ENCODE peak calls at places on chromosomes 12 and 14, in nine cellular contexts. Z, Q, O, R, A, D, Y, T and G are unnamed samples.

GRCh38 chr14:100307215-100308111 is 1.2 kb upstream of the SLC25A29 start:
- DNase-seq in Z (no peak), Q (no peak), O (no peak), R (peak), A (no peak), D (no peak), Y (no peak), T (peak), G (peak)

GRCh38 chr12:6392499-6392898 is 8.5 kb downstream of the LTBR start:
- DNase-seq in Z (no peak), Q (no peak), O (no peak), R (no peak), A (no peak), D (peak), Y (no peak), T (no peak), G (no peak)

GRCh38 chr12:18431776-18432175 is 170.5 kb downstream of the PIK3C2G start:
- DNase-seq in Z (no peak), Q (no peak), O (no peak), R (no peak), A (no peak), D (no peak), Y (no peak), T (no peak), G (no peak)

GRCh38 chr12:124716208-124717141 is 147.2 kb downstream of the SCARB1 start:
- DNase-seq in Z (no peak), Q (no peak), O (no peak), R (peak), A (no peak), D (no peak), Y (no peak), T (no peak), G (no peak)

GRCh38 chr12:12209043-12209442 is 57.8 kb downstream of the LRP6 start:
- DNase-seq in Z (no peak), Q (no peak), O (no peak), R (no peak), A (no peak), D (no peak), Y (no peak), T (no peak), G (no peak)

GRCh38 chr14:82905762-82906161 is 1372.1 kb upstream of the SEL1L start:
- DNase-seq in Z (no peak), Q (no peak), O (no peak), R (no peak), A (no peak), D (no peak), Y (no peak), T (no peak), G (no peak)

GRCh38 chr12:75452675-75453330 is 27.8 kb upstream of the GLIPR1 start:
- DNase-seq in Z (no peak), Q (no peak), O (no peak), R (no peak), A (no peak), D (no peak), Y (no peak), T (no peak), G (no peak)

GRCh38 chr12:131163189-131163738 is 209.6 kb downstream of the ADGRD1 start:
- DNase-seq in Z (no peak), Q (no peak), O (no peak), R (no peak), A (no peak), D (no peak), Y (no peak), T (no peak), G (no peak)

GRCh38 chr12:114013601-114014345 is 47.6 kb upstream of the RBM19 start:
- DNase-seq in Z (no peak), Q (no peak), O (peak), R (no peak), A (no peak), D (no peak), Y (peak), T (peak), G (no peak)

GRCh38 chr14:60632777-60633176 is 16.5 kb downstream of the SIX1 start:
- DNase-seq in Z (no peak), Q (no peak), O (no peak), R (no peak), A (no peak), D (no peak), Y (no peak), T (no peak), G (no peak)

GRCh38 chr12:3350432-3350831 is 140.6 kb upstream of the PRMT8 start:
- DNase-seq in Z (no peak), Q (no peak), O (no peak), R (no peak), A (no peak), D (no peak), Y (no peak), T (no peak), G (no peak)

GRCh38 chr14:52365071-52365470 is 51.0 kb downstream of the PTGER2 start:
- DNase-seq in Z (no peak), Q (no peak), O (no peak), R (no peak), A (no peak), D (no peak), Y (no peak), T (no peak), G (no peak)

GRCh38 chr14:100303179-100303578 is 3.1 kb downstream of the SLC25A29 start:
- DNase-seq in Z (no peak), Q (no peak), O (no peak), R (no peak), A (no peak), D (no peak), Y (peak), T (peak), G (no peak)

GRCh38 chr12:56004211-56004610 is 7.1 kb downstream of the SUOX start:
- DNase-seq in Z (no peak), Q (no peak), O (no peak), R (no peak), A (no peak), D (no peak), Y (no peak), T (no peak), G (no peak)

GRCh38 chr12:61452076-61452475 is 808.1 kb upstream of the USP15 start:
- DNase-seq in Z (no peak), Q (no peak), O (no peak), R (no peak), A (no peak), D (no peak), Y (no peak), T (peak), G (no peak)

GRCh38 chr12:5232826-5233500 is 189.3 kb downstream of the KCNA5 start:
- DNase-seq in Z (no peak), Q (no peak), O (no peak), R (no peak), A (no peak), D (no peak), Y (no peak), T (no peak), G (no peak)

GRCh38 chr14:99378782-99379214 is 101.9 kb downstream of the SETD3 start:
- DNase-seq in Z (no peak), Q (no peak), O (no peak), R (no peak), A (no peak), D (no peak), Y (no peak), T (no peak), G (no peak)

GRCh38 chr14:26597136-26598080 is at the start of gene NOVA1:
- DNase-seq in Z (no peak), Q (peak), O (peak), R (peak), A (peak), D (peak), Y (no peak), T (peak), G (peak)

GRCh38 chr12:94616217-94616729 is 34.1 kb downstream of the TMCC3 start:
- DNase-seq in Z (no peak), Q (peak), O (no peak), R (no peak), A (no peak), D (peak), Y (no peak), T (peak), G (no peak)

DNA sequence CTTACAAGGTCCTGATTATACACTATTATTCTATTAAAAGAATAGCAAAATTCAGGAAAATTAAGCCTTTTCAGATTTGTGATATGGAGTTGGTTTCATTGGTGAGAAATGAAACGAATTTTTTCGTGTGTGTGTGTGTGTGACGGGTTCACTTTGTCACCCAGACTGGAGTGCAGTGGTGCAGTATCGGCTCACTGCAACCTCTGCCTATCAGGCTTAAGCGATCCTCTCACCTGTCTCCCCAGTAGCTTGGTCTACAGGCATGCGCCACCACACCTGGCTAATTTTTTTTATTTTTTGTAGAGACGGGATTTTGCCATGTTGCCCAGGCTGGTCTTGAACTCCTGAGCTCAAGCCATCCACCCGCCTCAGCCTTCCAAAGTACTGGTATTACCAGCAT is 9.7 kb downstream of the PCBP2 start:
- DNase-seq in Z (no peak), Q (no peak), O (no peak), R (no peak), A (no peak), D (no peak), Y (no peak), T (no peak), G (no peak)
- H3K27ac ChIP-seq in Z (no peak), Q (peak), O (peak), R (no peak), A (no peak), D (no peak), Y (no peak), T (peak), G (no peak)

GRCh38 chr12:52912711-52913423 is 8.0 kb upstream of the KRT8 start:
- DNase-seq in Z (no peak), Q (no peak), O (no peak), R (no peak), A (no peak), D (no peak), Y (no peak), T (no peak), G (no peak)
- H3K27ac ChIP-seq in Z (no peak), Q (no peak), O (no peak), R (no peak), A (no peak), D (no peak), Y (no peak), T (no peak), G (no peak)

GRCh38 chr14:61724133-61724532 is 28.8 kb downstream of the HIF1A start:
- DNase-seq in Z (no peak), Q (no peak), O (no peak), R (no peak), A (no peak), D (no peak), Y (no peak), T (no peak), G (no peak)
- H3K27ac ChIP-seq in Z (no peak), Q (no peak), O (no peak), R (no peak), A (no peak), D (no peak), Y (no peak), T (no peak), G (no peak)

GRCh38 chr14:23953464-23954278 is at the start of gene DHRS4:
- DNase-seq in Z (peak), Q (peak), O (peak), R (peak), A (peak), D (peak), Y (peak), T (peak), G (peak)

GRCh38 chr14:23951590-23952143 is 1.9 kb upstream of the DHRS4 start:
- DNase-seq in Z (no peak), Q (no peak), O (no peak), R (no peak), A (no peak), D (no peak), Y (no peak), T (peak), G (peak)

GRCh38 chr14:23950411-23951135 is 3.0 kb upstream of the DHRS4 start:
- DNase-seq in Z (no peak), Q (no peak), O (no peak), R (no peak), A (no peak), D (no peak), Y (no peak), T (no peak), G (no peak)
- H3K27ac ChIP-seq in Z (no peak), Q (no peak), O (no peak), R (no peak), A (no peak), D (no peak), Y (no peak), T (no peak), G (no peak)

GRCh38 chr12:22626429-22626828 is 1.5 kb downstream of the ETNK1 start:
- DNase-seq in Z (no peak), Q (no peak), O (no peak), R (no peak), A (no peak), D (no peak), Y (peak), T (no peak), G (no peak)

GRCh38 chr12:22625671-22626251 is 790 bp downstream of the ETNK1 start:
- DNase-seq in Z (peak), Q (no peak), O (peak), R (no peak), A (no peak), D (peak), Y (peak), T (peak), G (peak)

GRCh38 chr12:22624908-22625646 is at the start of gene ETNK1:
- DNase-seq in Z (peak), Q (peak), O (peak), R (peak), A (peak), D (peak), Y (peak), T (peak), G (peak)

GRCh38 chr12:22628228-22628627 is 3.3 kb downstream of the ETNK1 start:
- DNase-seq in Z (no peak), Q (no peak), O (no peak), R (no peak), A (no peak), D (no peak), Y (no peak), T (no peak), G (no peak)

GRCh38 chr12:22627351-22627750 is 2.4 kb downstream of the ETNK1 start:
- DNase-seq in Z (no peak), Q (no peak), O (no peak), R (no peak), A (no peak), D (no peak), Y (peak), T (no peak), G (no peak)
- H3K27ac ChIP-seq in Z (no peak), Q (peak), O (no peak), R (peak), A (no peak), D (peak), Y (no peak), T (no peak), G (no peak)

DNA sequence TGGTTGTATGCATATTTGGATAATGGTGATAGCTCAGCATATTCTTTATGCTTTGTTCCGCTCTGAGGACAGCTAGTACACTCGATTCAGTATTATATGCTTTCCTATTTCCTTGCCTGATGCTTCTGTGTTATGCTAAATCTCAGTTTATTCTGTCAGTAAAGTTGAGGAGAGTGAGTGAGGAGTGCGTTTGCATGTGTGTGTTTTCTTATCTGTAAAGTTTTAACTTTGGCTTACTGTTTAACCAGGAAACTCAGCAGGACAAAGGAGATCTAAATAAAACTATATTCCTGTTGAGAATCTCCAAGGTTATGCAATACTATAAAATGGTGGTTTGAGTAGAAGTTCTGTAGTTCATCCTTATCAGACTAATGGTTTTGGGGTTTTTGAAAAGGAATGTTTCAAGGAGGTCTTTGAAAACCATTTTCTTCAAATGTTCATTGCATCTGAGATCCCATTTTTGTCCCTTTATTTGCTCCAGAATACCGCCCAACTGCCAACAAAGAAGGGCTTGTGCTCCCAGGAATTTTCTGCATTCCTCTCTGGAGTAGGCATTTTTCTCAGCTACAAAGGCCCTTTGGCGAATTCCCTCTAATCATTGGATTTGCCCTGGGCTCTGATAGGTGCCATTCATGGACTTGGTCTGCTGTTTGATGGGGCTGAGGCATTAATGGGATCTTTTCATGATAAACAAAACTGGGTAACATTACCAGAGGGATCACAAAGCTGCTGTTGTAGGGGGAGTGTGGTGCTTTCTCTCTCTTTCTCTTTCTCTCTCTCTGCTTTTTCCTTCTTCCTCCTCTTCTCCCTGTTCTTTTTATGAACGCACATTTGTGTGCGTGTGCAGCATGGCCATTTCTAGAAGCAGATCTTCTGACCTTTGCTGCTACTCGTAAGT is 71.7 kb downstream of the HMGA2 start:
- DNase-seq in Z (no peak), Q (no peak), O (no peak), R (no peak), A (no peak), D (no peak), Y (no peak), T (peak), G (no peak)
- H3K27ac ChIP-seq in Z (no peak), Q (no peak), O (no peak), R (no peak), A (no peak), D (peak), Y (no peak), T (peak), G (no peak)

GRCh38 chr12:27779837-27780611 is at the start of the genes KLHL42 and MANSC4:
- DNase-seq in Z (peak), Q (peak), O (peak), R (peak), A (peak), D (peak), Y (peak), T (peak), G (peak)

GRCh38 chr12:27781680-27782079 is 1.6 kb upstream of the MANSC4 start:
- DNase-seq in Z (no peak), Q (no peak), O (no peak), R (no peak), A (no peak), D (no peak), Y (no peak), T (no peak), G (no peak)

GRCh38 chr12:27779416-27779815 is 617 bp upstream of the KLHL42 start:
- DNase-seq in Z (peak), Q (no peak), O (no peak), R (no peak), A (no peak), D (peak), Y (peak), T (peak), G (peak)

GRCh38 chr12:27782481-27782880 is 2.4 kb upstream of the MANSC4 start:
- DNase-seq in Z (no peak), Q (no peak), O (no peak), R (no peak), A (no peak), D (no peak), Y (no peak), T (peak), G (no peak)

GRCh38 chr12:27780612-27781408 is 774 bp upstream of the MANSC4 start:
- DNase-seq in Z (peak), Q (no peak), O (peak), R (no peak), A (peak), D (peak), Y (peak), T (peak), G (peak)
- H3K27ac ChIP-seq in Z (peak), Q (peak), O (peak), R (peak), A (peak), D (peak), Y (peak), T (peak), G (peak)

GRCh38 chr14:25090716-25091454 is 40.9 kb upstream of the STXBP6 start:
- DNase-seq in Z (no peak), Q (no peak), O (no peak), R (no peak), A (no peak), D (no peak), Y (no peak), T (no peak), G (no peak)
- H3K27ac ChIP-seq in Z (no peak), Q (no peak), O (no peak), R (no peak), A (peak), D (no peak), Y (no peak), T (no peak), G (no peak)